ENCODE peak calls at places on chromosomes 6 and 20, in seven cellular contexts. Q is A549, A is SK-N-SH, J is upper lobe of left lung, O is tibial nerve, R is stomach, T is esophagus muscularis mucosa. S is an unnamed sample. For H3K4me1, the result is how much of the 10 kb centered on the place peaks cover.

GRCh38 chr6:167500961-167501360 is 176.1 kb downstream of the TTLL2 start:
- DNase-seq in Q (no peak), A (no peak), J (no peak), O (no peak), R (no peak), T (no peak), S (no peak)

GRCh38 chr6:90144396-90144795 is 152.2 kb downstream of the BACH2 start:
- DNase-seq in Q (no peak), A (no peak), J (no peak), O (no peak), R (no peak), T (no peak), S (no peak)

GRCh38 chr20:31633339-31633914 is 4.3 kb upstream of the COX4I2 start:
- DNase-seq in Q (no peak), A (peak), J (no peak), O (no peak), R (no peak), T (peak), S (no peak)

GRCh38 chr6:99138445-99138844 is 190.7 kb upstream of the FBXL4 start:
- DNase-seq in Q (no peak), A (no peak), J (no peak), O (no peak), R (no peak), T (no peak), S (no peak)

GRCh38 chr6:146985111-146985510 is 219.1 kb upstream of the STXBP5 start:
- DNase-seq in Q (peak), A (no peak), J (no peak), O (no peak), R (no peak), T (no peak), S (no peak)

GRCh38 chr6:31125586-31126363 is 5.5 kb upstream of the CDSN start:
- DNase-seq in Q (peak), A (no peak), J (no peak), O (no peak), R (no peak), T (no peak), S (no peak)

GRCh38 chr6:10521104-10521808 is at the start of gene GCNT2:
- DNase-seq in Q (peak), A (no peak), J (peak), O (no peak), R (peak), T (no peak), S (no peak)

GRCh38 chr6:53465732-53466131 is 79.2 kb downstream of the GCLC start:
- DNase-seq in Q (no peak), A (no peak), J (peak), O (no peak), R (no peak), T (no peak), S (no peak)

GRCh38 chr20:45088247-45088646 is 12.7 kb downstream of the KCNS1 start:
- DNase-seq in Q (no peak), A (no peak), J (no peak), O (no peak), R (no peak), T (no peak), S (no peak)

GRCh38 chr20:33791540-33791939 is 19.6 kb upstream of the CHMP4B start:
- DNase-seq in Q (no peak), A (no peak), J (no peak), O (no peak), R (no peak), T (no peak), S (no peak)

GRCh38 chr20:34579191-34579661 is 20.7 kb downstream of the MAP1LC3A start:
- DNase-seq in Q (peak), A (no peak), J (no peak), O (peak), R (peak), T (peak), S (no peak)

GRCh38 chr20:50915424-50915823 is 15.8 kb downstream of the ADNP start:
- DNase-seq in Q (no peak), A (peak), J (no peak), O (no peak), R (no peak), T (no peak), S (no peak)

GRCh38 chr6:68726992-68727391 is 91.9 kb downstream of the ADGRB3 start:
- DNase-seq in Q (no peak), A (no peak), J (no peak), O (no peak), R (no peak), T (no peak), S (no peak)

GRCh38 chr6:19121516-19121915 is 715.7 kb upstream of the ID4 start:
- DNase-seq in Q (no peak), A (no peak), J (no peak), O (no peak), R (no peak), T (no peak), S (no peak)

GRCh38 chr6:27889275-27889627 is 22.9 kb downstream of the OR2B2 start:
- DNase-seq in Q (no peak), A (no peak), J (no peak), O (no peak), R (no peak), T (no peak), S (no peak)

GRCh38 chr6:160217073-160217472 is 41.5 kb downstream of the SLC22A2 start:
- DNase-seq in Q (no peak), A (no peak), J (no peak), O (no peak), R (no peak), T (no peak), S (no peak)

GRCh38 chr20:62407221-62407992 is at the start of gene CABLES2:
- DNase-seq in Q (peak), A (peak), J (peak), O (peak), R (peak), T (peak), S (peak)

GRCh38 chr6:84033523-84034451 is at the start of gene MRAP2:
- DNase-seq in Q (peak), A (peak), J (peak), O (no peak), R (peak), T (no peak), S (no peak)

GRCh38 chr20:19849341-19850189 is 91.5 kb downstream of the RIN2 start:
- DNase-seq in Q (no peak), A (no peak), J (no peak), O (peak), R (no peak), T (no peak), S (no peak)

DNA sequence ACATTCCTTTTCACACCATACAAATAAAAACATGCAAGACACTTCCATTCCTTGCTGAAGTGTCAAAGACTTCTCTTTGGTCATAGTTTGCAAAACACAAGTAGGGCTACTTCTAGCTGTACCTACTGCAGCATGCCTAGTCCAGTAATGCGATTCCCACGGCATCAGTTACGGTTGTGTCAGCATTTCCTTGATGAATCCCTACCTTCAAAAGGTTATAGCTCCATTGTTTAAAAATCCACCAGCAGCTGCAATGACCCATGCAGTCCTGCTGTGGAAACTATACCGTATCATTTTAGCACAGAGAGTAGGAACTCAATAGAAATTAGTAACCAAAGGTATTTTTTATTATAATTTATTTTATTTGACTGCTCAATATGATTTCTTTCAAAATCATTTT is 1371.5 kb downstream of the EPHA7 start:
- DNase-seq in Q (no peak), A (no peak), J (no peak), O (no peak), R (no peak), T (no peak), S (no peak)
- TF ChIP-seq EP300 in Q (no peak), A (no peak), J (no peak), O (no peak), R (no peak), T (no peak), S (no peak)

GRCh38 chr6:125245109-125245508 is 56.7 kb downstream of the HDDC2 start:
- DNase-seq in Q (no peak), A (no peak), J (no peak), O (no peak), R (no peak), T (no peak), S (no peak)
- H3K4me3 ChIP-seq in Q (no peak), A (no peak), J (no peak), O (no peak), R (no peak), T (no peak), S (no peak)

GRCh38 chr20:25018425-25018824 is 25.9 kb upstream of the APMAP start:
- DNase-seq in Q (no peak), A (no peak), J (no peak), O (no peak), R (peak), T (no peak), S (peak)
- H3K4me1 ChIP-seq in Q (under half), A (under half), J (under half), O (under half), R (under half), T (under half), S (under half)

GRCh38 chr6:24323632-24324337 is 34.1 kb downstream of the DCDC2 start:
- DNase-seq in Q (no peak), A (no peak), J (no peak), O (no peak), R (no peak), T (no peak), S (no peak)
- TF ChIP-seq EP300 in Q (no peak), A (no peak), J (no peak), O (no peak), R (no peak), T (no peak), S (no peak)

S was measured in sigmoid colon.